ENCODE peak calls at places on chromosomes 3 and 15, in four cellular contexts. T is prostate gland, Q is IMR-90, F is endothelial cell of umbilical vein. H is an unnamed sample. For H3K4me1, the result is how much of the 10 kb centered on the place peaks cover.

GRCh38 chr3:105260385-105260784 is 106.3 kb upstream of the ALCAM start:
- DNase-seq in T (no peak), Q (no peak), F (no peak), H (no peak)

GRCh38 chr3:177228601-177229190 is 31.4 kb upstream of the TBL1XR1 start:
- DNase-seq in T (no peak), Q (no peak), F (no peak), H (no peak)

GRCh38 chr3:47577583-47578118 is 1.0 kb downstream of the CSPG5 start:
- DNase-seq in T (no peak), Q (no peak), F (peak), H (no peak)

GRCh38 chr3:140758791-140759444 is 81.1 kb downstream of the TRIM42 start:
- DNase-seq in T (no peak), Q (no peak), F (no peak), H (peak)

GRCh38 chr15:79978694-79979519 is 7.9 kb upstream of the BCL2A1 start:
- DNase-seq in T (no peak), Q (peak), F (no peak), H (no peak)

GRCh38 chr3:149080699-149081091 is 5.6 kb downstream of the HLTF start:
- DNase-seq in T (no peak), Q (peak), F (peak), H (no peak)

GRCh38 chr15:26771168-26771916 is 1.5 kb downstream of the GABRB3 start:
- DNase-seq in T (peak), Q (no peak), F (no peak), H (no peak)

GRCh38 chr3:177284383-177284881 is 87.2 kb upstream of the TBL1XR1 start:
- DNase-seq in T (no peak), Q (peak), F (no peak), H (no peak)

GRCh38 chr3:123069021-123069381 is 2.2 kb downstream of the PDIA5 start:
- DNase-seq in T (peak), Q (no peak), F (no peak), H (no peak)

GRCh38 chr3:149393355-149394165 is 16.1 kb upstream of the TM4SF1 start:
- DNase-seq in T (no peak), Q (peak), F (peak), H (no peak)

GRCh38 chr3:4712109-4712508 is 219.0 kb downstream of the ITPR1 start:
- DNase-seq in T (peak), Q (peak), F (no peak), H (no peak)

GRCh38 chr15:52052076-52052935 is 33.3 kb downstream of the MAPK6 start:
- DNase-seq in T (no peak), Q (no peak), F (no peak), H (no peak)

GRCh38 chr15:92681141-92681622 is 25.6 kb upstream of the FAM174B start:
- DNase-seq in T (no peak), Q (peak), F (peak), H (peak)

GRCh38 chr15:92682772-92683510 is 27.4 kb upstream of the FAM174B start:
- DNase-seq in T (no peak), Q (no peak), F (no peak), H (peak)

GRCh38 chr15:92687183-92687582 is 31.6 kb upstream of the FAM174B start:
- DNase-seq in T (no peak), Q (no peak), F (peak), H (no peak)

GRCh38 chr15:92677998-92678397 is 22.4 kb upstream of the FAM174B start:
- DNase-seq in T (no peak), Q (no peak), F (no peak), H (peak)

DNA sequence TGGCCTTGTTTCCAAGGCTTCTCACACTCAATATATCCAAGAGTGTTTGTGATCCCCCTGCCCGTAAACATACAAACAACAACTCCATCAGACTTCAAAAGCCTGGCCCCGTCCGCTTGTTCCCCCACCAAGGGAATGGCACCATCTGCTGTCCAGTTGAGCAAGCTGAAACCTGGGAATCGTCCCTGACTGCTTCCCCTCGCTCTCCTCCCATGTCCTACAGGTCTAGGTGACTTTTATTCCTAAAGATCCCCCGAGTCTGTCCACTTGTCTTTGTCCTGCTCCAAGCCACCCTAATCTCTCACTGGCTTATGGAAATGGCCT is 27.9 kb upstream of the FAM174B start:
- DNase-seq in T (peak), Q (no peak), F (peak), H (peak)
- TF ChIP-seq POLR2A in T (no peak), Q (no peak), F (no peak), H (no peak)

GRCh38 chr15:89130194-89130593 is 41.9 kb downstream of the ABHD2 start:
- DNase-seq in T (no peak), Q (no peak), F (peak), H (no peak)

GRCh38 chr15:89129816-89130134 is 41.5 kb downstream of the ABHD2 start:
- DNase-seq in T (no peak), Q (no peak), F (no peak), H (no peak)

GRCh38 chr15:89127054-89127702 is 38.9 kb downstream of the ABHD2 start:
- DNase-seq in T (no peak), Q (peak), F (no peak), H (no peak)

GRCh38 chr15:89129123-89129815 is 41.0 kb downstream of the ABHD2 start:
- DNase-seq in T (peak), Q (peak), F (peak), H (no peak)

DNA sequence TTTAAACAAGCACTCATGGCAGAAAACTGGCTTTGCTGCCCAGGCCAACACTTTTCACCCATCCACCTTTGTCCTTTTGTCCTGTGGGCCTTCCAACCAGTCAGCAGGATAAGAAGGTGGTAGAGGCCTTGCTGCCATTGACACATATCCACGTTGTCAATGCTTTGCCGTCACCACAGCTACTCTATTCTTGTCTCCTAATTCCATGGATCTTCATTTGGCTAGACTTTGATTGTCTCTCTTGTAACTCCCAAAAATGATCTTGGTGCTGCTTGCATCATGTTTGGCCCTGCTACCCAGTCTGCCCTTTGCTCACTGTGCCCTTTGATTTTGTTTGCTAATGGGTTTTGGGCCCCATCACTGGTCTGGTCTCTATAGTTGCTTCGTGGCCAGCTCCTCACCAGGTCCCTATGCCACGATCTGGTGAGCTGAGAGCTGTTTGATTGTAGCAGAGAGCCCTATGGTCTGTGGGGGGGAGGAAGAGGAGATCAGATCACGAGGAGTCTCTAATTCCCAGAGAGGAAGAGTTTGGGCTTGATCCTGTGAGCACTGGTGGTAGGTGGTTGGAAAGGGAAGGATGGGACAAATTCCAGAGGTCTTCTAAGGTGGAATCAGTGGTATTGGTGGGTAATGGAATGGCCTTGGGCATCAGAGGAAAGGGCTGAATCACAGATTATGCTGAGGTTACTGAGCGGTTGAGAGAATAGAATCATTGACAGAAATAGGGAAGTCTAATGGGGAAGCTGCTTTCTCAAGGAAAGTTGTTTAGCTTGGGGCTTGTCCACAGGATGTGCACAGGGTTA is 40.3 kb downstream of the ABHD2 start:
- DNase-seq in T (no peak), Q (no peak), F (no peak), H (no peak)
- H3K4me1 ChIP-seq in T (under half), Q (under half), F (under half), H (half or more)

GRCh38 chr15:100204211-100204610 is 137.6 kb downstream of the ADAMTS17 start:
- DNase-seq in T (no peak), Q (no peak), F (no peak), H (no peak)
- H3K27ac ChIP-seq in T (no peak), Q (no peak), F (no peak), H (no peak)

DNA sequence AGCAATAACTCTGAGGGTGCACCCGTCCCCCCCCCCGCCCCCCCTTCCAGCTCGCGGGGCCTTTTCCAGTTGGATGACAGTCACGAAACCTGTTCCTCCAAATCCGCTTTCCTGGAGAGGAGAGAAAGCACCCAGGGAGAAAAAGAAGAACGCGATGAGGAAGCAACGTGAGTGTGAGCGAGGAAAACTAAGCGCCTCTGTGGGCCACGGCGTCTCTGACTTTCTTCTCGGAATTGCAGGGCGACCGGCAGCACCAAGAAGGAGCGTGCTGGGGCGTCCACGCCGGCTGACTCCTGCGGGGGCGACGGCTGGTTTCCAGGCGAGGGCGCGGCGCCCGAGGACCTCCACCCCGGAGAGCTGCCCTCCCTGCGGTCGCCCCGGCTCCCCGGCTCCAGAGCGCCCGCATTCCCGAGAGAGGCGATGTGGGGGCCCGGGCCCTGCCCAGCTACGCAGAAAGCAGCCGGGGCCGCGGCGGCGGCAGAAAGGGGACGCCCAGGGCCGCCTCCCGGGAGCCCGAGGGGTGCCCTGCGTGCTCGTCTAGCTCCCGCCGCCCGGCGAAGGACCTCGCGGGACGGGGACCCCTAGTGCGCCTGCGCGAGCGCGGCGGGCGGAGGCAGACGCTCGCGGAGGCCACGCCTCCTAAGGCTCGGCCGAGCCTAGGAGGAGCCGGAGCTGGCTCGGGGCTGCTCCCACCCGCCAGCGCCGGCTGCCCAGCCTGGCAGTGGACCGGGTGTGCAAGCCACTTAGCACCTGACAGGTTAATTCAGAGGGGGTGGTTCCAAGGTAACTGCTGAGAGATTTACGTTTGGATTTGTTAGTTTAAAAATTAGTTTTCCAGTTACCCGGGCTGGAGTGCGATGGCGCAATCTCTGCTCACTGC is 15.3 kb upstream of the ADIPOQ start:
- DNase-seq in T (peak), Q (peak), F (peak), H (no peak)
- TF ChIP-seq POLR2A in T (peak), Q (peak), F (peak), H (peak)

DNA sequence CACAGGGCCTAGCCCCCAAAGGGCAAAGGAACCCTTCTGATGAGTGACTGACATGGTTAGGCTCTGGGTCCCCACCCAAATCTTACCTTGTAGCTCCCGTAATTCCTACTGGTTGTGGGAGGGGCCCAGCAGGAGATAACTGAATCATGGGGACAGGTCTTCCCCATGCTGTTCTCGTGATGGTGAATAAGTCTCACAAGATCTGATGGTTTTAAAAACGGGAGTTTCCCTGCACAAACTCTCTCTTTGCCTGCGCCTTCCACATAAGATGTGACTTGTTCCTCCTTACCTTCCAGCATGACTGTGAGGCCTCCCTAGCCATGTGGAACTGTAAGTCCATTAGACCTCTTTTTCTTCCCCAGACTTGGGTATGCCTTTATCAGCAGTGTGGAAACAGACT is 16.9 kb downstream of the TKT start:
- DNase-seq in T (no peak), Q (no peak), F (no peak), H (no peak)
- H3K4me1 ChIP-seq in T (under half), Q (under half), F (under half), H (half or more)

GRCh38 chr3:73664389-73664788 is 39.6 kb upstream of the PDZRN3 start:
- DNase-seq in T (no peak), Q (no peak), F (no peak), H (no peak)
- H3K27ac ChIP-seq in T (no peak), Q (no peak), F (no peak), H (no peak)

GRCh38 chr3:48997714-48998637 is 7.9 kb downstream of the P4HTM start:
- DNase-seq in T (no peak), Q (no peak), F (no peak), H (no peak)
- TF ChIP-seq POLR2A in T (no peak), Q (no peak), F (no peak), H (no peak)

H was measured in esophagus muscularis mucosa.